ENCODE peak calls at places on chromosomes 7 and 10, in nine cellular contexts. S is activated naive CD8-positive, alpha-beta T cell treated with anti-CD3 and anti-CD28 coated beads, Interleukin-2, amount 10 ng/mL, durations not matched to agents 7 days and 5 days; P is activated CD4-positive, alpha-beta T cell treated with anti-CD3 and anti-CD28 coated beads for 36 hours; D is effector memory CD8-positive, alpha-beta T cell; E is stimulated activated naive CD8-positive, alpha-beta T cell treated with anti-CD3 and anti-CD28 coated beads, Interleukin-15, amount 100 ng/mL, for 72 hours; I is RWPE2; X is aorta; J is activated CD8-positive, alpha-beta T cell treated with anti-CD3 and anti-CD28 coated beads for 36 hours; F is natural killer cell. L is an unnamed sample.

GRCh38 chr10:22374489-22375126 is 29.3 kb downstream of the SPAG6 start:
- ATAC-seq in S (no peak), P (no peak), D (no peak), E (no peak), I (no peak), X (no peak), J (no peak), F (no peak), L (no peak)

GRCh38 chr7:90461216-90461615 is 8.2 kb upstream of the PTTG1IP2 start:
- ATAC-seq in S (no peak), P (peak), D (no peak), E (no peak), I (no peak), X (no peak), J (no peak), F (no peak), L (no peak)

GRCh38 chr10:26486304-26486703 is 48.2 kb downstream of the APBB1IP start:
- ATAC-seq in S (no peak), P (no peak), D (no peak), E (no peak), I (peak), X (peak), J (no peak), F (no peak), L (no peak)

GRCh38 chr7:87038993-87039716 is 20.3 kb downstream of the ELAPOR2 start:
- ATAC-seq in S (no peak), P (no peak), D (no peak), E (no peak), I (peak), X (no peak), J (no peak), F (no peak), L (no peak)

GRCh38 chr7:127949670-127950069 is 81.6 kb downstream of the LRRC4 start:
- ATAC-seq in S (no peak), P (no peak), D (no peak), E (no peak), I (no peak), X (no peak), J (no peak), F (no peak), L (no peak)

GRCh38 chr7:123231060-123232000 is 31.6 kb upstream of the SLC13A1 start:
- ATAC-seq in S (no peak), P (no peak), D (no peak), E (no peak), I (no peak), X (no peak), J (no peak), F (no peak), L (no peak)

GRCh38 chr10:107498983-107499382 is 334.5 kb upstream of the SORCS1 start:
- ATAC-seq in S (no peak), P (no peak), D (no peak), E (no peak), I (no peak), X (no peak), J (no peak), F (no peak), L (no peak)

GRCh38 chr10:21330628-21331020 is 194.9 kb downstream of the SKIDA1 start:
- ATAC-seq in S (no peak), P (no peak), D (no peak), E (no peak), I (no peak), X (no peak), J (no peak), F (no peak), L (peak)

GRCh38 chr10:28503114-28503513 is 29.8 kb upstream of the WAC start:
- ATAC-seq in S (no peak), P (no peak), D (no peak), E (no peak), I (peak), X (no peak), J (no peak), F (no peak), L (peak)

GRCh38 chr7:148447221-148447845 is 143.2 kb upstream of the C7orf33 start:
- ATAC-seq in S (no peak), P (peak), D (no peak), E (peak), I (peak), X (no peak), J (peak), F (no peak), L (no peak)

GRCh38 chr7:141286522-141286921 is 212.7 kb downstream of the TMEM178B start:
- ATAC-seq in S (no peak), P (no peak), D (no peak), E (no peak), I (no peak), X (no peak), J (no peak), F (no peak), L (no peak)

GRCh38 chr7:44750921-44751571 is 2.4 kb downstream of the ZMIZ2 start:
- ATAC-seq in S (no peak), P (peak), D (peak), E (peak), I (no peak), X (no peak), J (peak), F (peak), L (no peak)

GRCh38 chr7:30510124-30511074 is 5.8 kb upstream of the GGCT start:
- ATAC-seq in S (peak), P (peak), D (peak), E (peak), I (peak), X (peak), J (peak), F (peak), L (peak)

L was measured in esophagus mucosa.